ENCODE peak calls at places on chromosomes 7 and 10, in ten cellular contexts. One of them, this sample, is unnamed.
A peak's percentile ranks its signal among the peaks of the same experiment; 100 is the strongest.

GRCh38 chr7:135389971-135390370 is 119.9 kb downstream of the CNOT4 start:
- DNase-seq in LHCN-M2: no peak
- DNase-seq in retinal pigment epithelial cell: no peak
- DNase-seq in non-pigmented ciliary epithelial cell: no peak
- DNase-seq in AG20443: no peak
- DNase-seq in AG04450: no peak
- DNase-seq in myocyte: no peak
- DNase-seq in NAMALWA: no peak
- DNase-seq in EL: no peak
- DNase-seq in adrenal gland: no peak
- DNase-seq in this sample: no peak

GRCh38 chr7:24609059-24609458 is 35.8 kb downstream of the PALS2 start:
- DNase-seq in NAMALWA: no peak
- DNase-seq in AG04450: no peak
- DNase-seq in non-pigmented ciliary epithelial cell: no peak
- DNase-seq in adrenal gland: peak; percentile 18
- DNase-seq in myocyte: peak; percentile 35
- DNase-seq in AG20443: no peak
- DNase-seq in EL: no peak
- DNase-seq in LHCN-M2: no peak
- DNase-seq in retinal pigment epithelial cell: no peak
- DNase-seq in this sample: no peak

GRCh38 chr7:83976302-83976701 is 218.3 kb downstream of the SEMA3A start:
- DNase-seq in NAMALWA: peak; percentile 78
- DNase-seq in myocyte: peak; percentile 67
- DNase-seq in adrenal gland: no peak
- DNase-seq in AG04450: no peak
- DNase-seq in AG20443: peak; percentile 17
- DNase-seq in EL: peak; percentile 44
- DNase-seq in retinal pigment epithelial cell: no peak
- DNase-seq in non-pigmented ciliary epithelial cell: no peak
- DNase-seq in LHCN-M2: peak; percentile 39
- DNase-seq in this sample: peak; percentile 43

GRCh38 chr7:104328308-104328969 is at the start of gene LHFPL3:
- DNase-seq in AG04450: no peak
- DNase-seq in retinal pigment epithelial cell: no peak
- DNase-seq in adrenal gland: no peak
- DNase-seq in myocyte: no peak
- DNase-seq in non-pigmented ciliary epithelial cell: no peak
- DNase-seq in NAMALWA: no peak
- DNase-seq in EL: peak; percentile 6
- DNase-seq in LHCN-M2: no peak
- DNase-seq in AG20443: peak; percentile 19
- DNase-seq in this sample: no peak

GRCh38 chr7:141014091-141014490 is 661 bp downstream of the MRPS33 start:
- DNase-seq in NAMALWA: no peak
- DNase-seq in adrenal gland: no peak
- DNase-seq in non-pigmented ciliary epithelial cell: no peak
- DNase-seq in AG20443: peak; percentile 32
- DNase-seq in AG04450: no peak
- DNase-seq in retinal pigment epithelial cell: peak; percentile 11
- DNase-seq in LHCN-M2: peak; percentile 27
- DNase-seq in EL: no peak
- DNase-seq in myocyte: no peak
- DNase-seq in this sample: no peak

GRCh38 chr10:57222603-57223002 is 861.5 kb upstream of the ZWINT start:
- DNase-seq in retinal pigment epithelial cell: no peak
- DNase-seq in adrenal gland: no peak
- DNase-seq in AG04450: no peak
- DNase-seq in AG20443: no peak
- DNase-seq in non-pigmented ciliary epithelial cell: no peak
- DNase-seq in EL: no peak
- DNase-seq in NAMALWA: no peak
- DNase-seq in myocyte: no peak
- DNase-seq in LHCN-M2: no peak
- DNase-seq in this sample: no peak

GRCh38 chr10:69383485-69384089 is 33.1 kb downstream of the TACR2 start:
- DNase-seq in non-pigmented ciliary epithelial cell: no peak
- DNase-seq in NAMALWA: no peak
- DNase-seq in AG04450: no peak
- DNase-seq in adrenal gland: no peak
- DNase-seq in LHCN-M2: peak; percentile 87
- DNase-seq in myocyte: peak; percentile 88
- DNase-seq in EL: peak; percentile 81
- DNase-seq in retinal pigment epithelial cell: no peak
- DNase-seq in AG20443: peak; percentile 89
- DNase-seq in this sample: no peak

GRCh38 chr7:128778946-128779345 is 3.4 kb upstream of the OPN1SW start:
- DNase-seq in NAMALWA: no peak
- DNase-seq in AG04450: no peak
- DNase-seq in adrenal gland: no peak
- DNase-seq in non-pigmented ciliary epithelial cell: no peak
- DNase-seq in AG20443: no peak
- DNase-seq in myocyte: no peak
- DNase-seq in EL: no peak
- DNase-seq in LHCN-M2: no peak
- DNase-seq in retinal pigment epithelial cell: no peak
- DNase-seq in this sample: no peak

GRCh38 chr7:46256870-46257528 is 335.9 kb upstream of the IGFBP3 start:
- DNase-seq in myocyte: peak; percentile 52
- DNase-seq in NAMALWA: no peak
- DNase-seq in non-pigmented ciliary epithelial cell: no peak
- DNase-seq in AG04450: no peak
- DNase-seq in EL: peak; percentile 56
- DNase-seq in LHCN-M2: peak; percentile 15
- DNase-seq in adrenal gland: no peak
- DNase-seq in AG20443: peak; percentile 20
- DNase-seq in retinal pigment epithelial cell: no peak
- DNase-seq in this sample: no peak

GRCh38 chr10:62512732-62513475 is 138.7 kb downstream of the ZNF365 start:
- DNase-seq in myocyte: no peak
- DNase-seq in retinal pigment epithelial cell: no peak
- DNase-seq in non-pigmented ciliary epithelial cell: no peak
- DNase-seq in AG04450: no peak
- DNase-seq in AG20443: no peak
- DNase-seq in adrenal gland: no peak
- DNase-seq in EL: peak; percentile 40
- DNase-seq in LHCN-M2: peak; percentile 37
- DNase-seq in NAMALWA: no peak
- DNase-seq in this sample: no peak

GRCh38 chr7:125926621-125927020 is 997.0 kb upstream of the POT1 start:
- DNase-seq in NAMALWA: no peak
- DNase-seq in AG20443: no peak
- DNase-seq in non-pigmented ciliary epithelial cell: no peak
- DNase-seq in LHCN-M2: no peak
- DNase-seq in myocyte: no peak
- DNase-seq in AG04450: no peak
- DNase-seq in retinal pigment epithelial cell: peak; percentile 71
- DNase-seq in adrenal gland: no peak
- DNase-seq in EL: no peak
- DNase-seq in this sample: no peak

GRCh38 chr10:99370993-99371392 is 41.8 kb downstream of the CNNM1 start:
- DNase-seq in AG20443: peak; percentile 48
- DNase-seq in AG04450: no peak
- DNase-seq in adrenal gland: no peak
- DNase-seq in non-pigmented ciliary epithelial cell: no peak
- DNase-seq in myocyte: peak; percentile 36
- DNase-seq in LHCN-M2: peak; percentile 28
- DNase-seq in retinal pigment epithelial cell: no peak
- DNase-seq in NAMALWA: peak; percentile 66
- DNase-seq in EL: peak; percentile 60
- DNase-seq in this sample: peak; percentile 40

GRCh38 chr7:71559214-71559613 is 427.3 kb downstream of the GALNT17 start:
- DNase-seq in LHCN-M2: no peak
- DNase-seq in non-pigmented ciliary epithelial cell: no peak
- DNase-seq in adrenal gland: no peak
- DNase-seq in AG04450: no peak
- DNase-seq in retinal pigment epithelial cell: no peak
- DNase-seq in myocyte: peak; percentile 11
- DNase-seq in NAMALWA: no peak
- DNase-seq in EL: no peak
- DNase-seq in AG20443: no peak
- DNase-seq in this sample: no peak

GRCh38 chr7:157076466-157076865 is 62.3 kb upstream of the UBE3C start:
- DNase-seq in myocyte: no peak
- DNase-seq in AG04450: no peak
- DNase-seq in non-pigmented ciliary epithelial cell: no peak
- DNase-seq in AG20443: no peak
- DNase-seq in EL: no peak
- DNase-seq in adrenal gland: no peak
- DNase-seq in LHCN-M2: no peak
- DNase-seq in retinal pigment epithelial cell: no peak
- DNase-seq in NAMALWA: no peak
- DNase-seq in this sample: no peak

GRCh38 chr10:15472431-15473400 is 101.6 kb upstream of the FAM171A1 start:
- DNase-seq in AG20443: peak; percentile 85
- DNase-seq in retinal pigment epithelial cell: no peak
- DNase-seq in non-pigmented ciliary epithelial cell: peak; percentile 71
- DNase-seq in myocyte: peak; percentile 26
- DNase-seq in NAMALWA: no peak
- DNase-seq in LHCN-M2: peak; percentile 39
- DNase-seq in AG04450: peak; percentile 1
- DNase-seq in EL: peak; percentile 28
- DNase-seq in adrenal gland: no peak
- DNase-seq in this sample: no peak

GRCh38 chr7:51929818-51930217 is 613.2 kb upstream of the COBL start:
- DNase-seq in non-pigmented ciliary epithelial cell: no peak
- DNase-seq in retinal pigment epithelial cell: no peak
- DNase-seq in myocyte: no peak
- DNase-seq in adrenal gland: no peak
- DNase-seq in NAMALWA: no peak
- DNase-seq in LHCN-M2: no peak
- DNase-seq in AG20443: no peak
- DNase-seq in EL: no peak
- DNase-seq in AG04450: no peak
- DNase-seq in this sample: no peak

GRCh38 chr7:48089415-48089975 is 430 bp downstream of the UPP1 start:
- DNase-seq in adrenal gland: no peak
- DNase-seq in retinal pigment epithelial cell: no peak
- DNase-seq in AG04450: no peak
- DNase-seq in LHCN-M2: no peak
- DNase-seq in non-pigmented ciliary epithelial cell: no peak
- DNase-seq in EL: no peak
- DNase-seq in AG20443: peak; percentile 32
- DNase-seq in myocyte: no peak
- DNase-seq in NAMALWA: no peak
- DNase-seq in this sample: no peak

GRCh38 chr10:98097611-98098010 is 36.8 kb upstream of the R3HCC1L start:
- DNase-seq in myocyte: no peak
- DNase-seq in NAMALWA: no peak
- DNase-seq in LHCN-M2: no peak
- DNase-seq in AG20443: no peak
- DNase-seq in adrenal gland: no peak
- DNase-seq in AG04450: no peak
- DNase-seq in retinal pigment epithelial cell: no peak
- DNase-seq in non-pigmented ciliary epithelial cell: no peak
- DNase-seq in EL: no peak
- DNase-seq in this sample: no peak

GRCh38 chr7:8277394-8277982 is 15.5 kb upstream of the ICA1 start:
- DNase-seq in adrenal gland: no peak
- DNase-seq in NAMALWA: peak; percentile 49
- DNase-seq in non-pigmented ciliary epithelial cell: no peak
- DNase-seq in LHCN-M2: peak; percentile 18
- DNase-seq in EL: no peak
- DNase-seq in AG04450: no peak
- DNase-seq in myocyte: no peak
- DNase-seq in AG20443: no peak
- DNase-seq in retinal pigment epithelial cell: no peak
- DNase-seq in this sample: peak; percentile 42

GRCh38 chr10:124572751-124573150 is 111.1 kb downstream of the LHPP start:
- DNase-seq in retinal pigment epithelial cell: no peak
- DNase-seq in NAMALWA: no peak
- DNase-seq in EL: no peak
- DNase-seq in myocyte: no peak
- DNase-seq in non-pigmented ciliary epithelial cell: no peak
- DNase-seq in AG04450: no peak
- DNase-seq in AG20443: no peak
- DNase-seq in LHCN-M2: no peak
- DNase-seq in adrenal gland: no peak
- DNase-seq in this sample: no peak

GRCh38 chr7:1403844-1404404 is 55.3 kb downstream of the MICALL2 start:
- DNase-seq in non-pigmented ciliary epithelial cell: peak; percentile 8
- DNase-seq in myocyte: peak; percentile 54
- DNase-seq in AG20443: peak; percentile 70
- DNase-seq in retinal pigment epithelial cell: peak; percentile 5
- DNase-seq in NAMALWA: no peak
- DNase-seq in AG04450: no peak
- DNase-seq in EL: peak; percentile 54
- DNase-seq in LHCN-M2: peak; percentile 69
- DNase-seq in adrenal gland: no peak
- DNase-seq in this sample: no peak

GRCh38 chr7:921581-922333 is 32.7 kb downstream of the ADAP1 start:
- DNase-seq in retinal pigment epithelial cell: no peak
- DNase-seq in non-pigmented ciliary epithelial cell: no peak
- DNase-seq in NAMALWA: no peak
- DNase-seq in AG20443: no peak
- DNase-seq in AG04450: no peak
- DNase-seq in LHCN-M2: no peak
- DNase-seq in myocyte: no peak
- DNase-seq in adrenal gland: peak; percentile 5
- DNase-seq in EL: no peak
- DNase-seq in this sample: no peak

GRCh38 chr10:73876566-73876965 is 2.2 kb upstream of the CAMK2G start:
- DNase-seq in retinal pigment epithelial cell: no peak
- DNase-seq in LHCN-M2: no peak
- DNase-seq in adrenal gland: no peak
- DNase-seq in EL: no peak
- DNase-seq in AG20443: no peak
- DNase-seq in NAMALWA: no peak
- DNase-seq in non-pigmented ciliary epithelial cell: no peak
- DNase-seq in myocyte: no peak
- DNase-seq in AG04450: no peak
- DNase-seq in this sample: no peak

GRCh38 chr10:131773321-131773988 is 127.4 kb upstream of the PPP2R2D start:
- DNase-seq in retinal pigment epithelial cell: no peak
- DNase-seq in AG20443: no peak
- DNase-seq in AG04450: no peak
- DNase-seq in non-pigmented ciliary epithelial cell: no peak
- DNase-seq in EL: no peak
- DNase-seq in adrenal gland: no peak
- DNase-seq in myocyte: no peak
- DNase-seq in LHCN-M2: no peak
- DNase-seq in NAMALWA: no peak
- DNase-seq in this sample: no peak

GRCh38 chr10:133020193-133020817 is 67.4 kb upstream of the ADGRA1 start:
- DNase-seq in LHCN-M2: no peak
- DNase-seq in myocyte: no peak
- DNase-seq in AG04450: no peak
- DNase-seq in adrenal gland: no peak
- DNase-seq in retinal pigment epithelial cell: no peak
- DNase-seq in NAMALWA: no peak
- DNase-seq in EL: no peak
- DNase-seq in non-pigmented ciliary epithelial cell: no peak
- DNase-seq in AG20443: no peak
- DNase-seq in this sample: no peak

GRCh38 chr10:98402931-98403717 is 11.9 kb downstream of the PYROXD2 start:
- DNase-seq in AG20443: no peak
- DNase-seq in myocyte: no peak
- DNase-seq in non-pigmented ciliary epithelial cell: no peak
- DNase-seq in AG04450: no peak
- DNase-seq in adrenal gland: no peak
- DNase-seq in retinal pigment epithelial cell: no peak
- DNase-seq in NAMALWA: no peak
- DNase-seq in EL: no peak
- DNase-seq in LHCN-M2: no peak
- DNase-seq in this sample: no peak

GRCh38 chr7:36001546-36001945 is 151.5 kb upstream of the EEPD1 start:
- DNase-seq in adrenal gland: no peak
- DNase-seq in AG20443: no peak
- DNase-seq in NAMALWA: no peak
- DNase-seq in retinal pigment epithelial cell: no peak
- DNase-seq in LHCN-M2: peak; percentile 42
- DNase-seq in non-pigmented ciliary epithelial cell: no peak
- DNase-seq in EL: peak; percentile 20
- DNase-seq in AG04450: no peak
- DNase-seq in myocyte: peak; percentile 17
- DNase-seq in this sample: no peak

This sample was measured in GM12865.